ENCODE peak calls at places on chromosomes 13 and 19, in ten cellular contexts. N, L, C, U, O, S, J, D, V and Q are unnamed samples.
A peak's percentile ranks its signal among the peaks of the same experiment; 100 is the strongest.

GRCh38 chr19:2542341-2543069 is 66.6 kb downstream of the GADD45B start:
- DNase-seq in C (no peak), O (no peak), J (no peak), D (no peak), S (no peak), V (no peak), L (no peak), N (no peak), U (no peak), Q (no peak)

GRCh38 chr19:54448774-54449700 is at the start of gene LENG8:
- DNase-seq in N (peak; percentile 92), O (peak; percentile 97), J (peak; percentile 94), C (peak; percentile 98), U (peak; percentile 92), D (peak; percentile 96), V (peak; percentile 94), L (peak; percentile 80), S (peak; percentile 95), Q (peak; percentile 98)

GRCh38 chr13:21053231-21053630 is 8.2 kb downstream of the LATS2 start:
- DNase-seq in N (no peak), D (no peak), J (no peak), S (no peak), C (no peak), V (no peak), L (no peak), U (no peak), O (no peak), Q (no peak)

GRCh38 chr19:34155686-34156085 is 16.6 kb upstream of the LSM14A start:
- DNase-seq in C (no peak), D (no peak), N (no peak), O (no peak), L (no peak), U (no peak), J (no peak), S (no peak), V (no peak), Q (no peak)

GRCh38 chr13:108496364-108497215 is 132.8 kb upstream of the MYO16 start:
- DNase-seq in U (no peak), V (no peak), L (no peak), J (no peak), O (no peak), C (no peak), D (no peak), S (no peak), N (no peak), Q (no peak)

GRCh38 chr13:96958286-96958891 is 35.9 kb downstream of the OXGR1 start:
- DNase-seq in D (peak; percentile 24), O (no peak), V (no peak), S (no peak), U (no peak), N (no peak), C (peak; percentile 52), L (no peak), J (no peak), Q (peak; percentile 69)

GRCh38 chr19:7534531-7534980 is 961 bp upstream of the PNPLA6 start:
- DNase-seq in J (peak; percentile 25), N (peak; percentile 59), D (peak; percentile 32), U (no peak), V (peak; percentile 37), L (no peak), O (peak; percentile 51), S (no peak), C (peak; percentile 67), Q (no peak)

GRCh38 chr13:97758317-97758716 is 195.2 kb upstream of the IPO5 start:
- DNase-seq in N (no peak), V (no peak), S (no peak), L (no peak), C (no peak), U (no peak), D (no peak), O (no peak), J (no peak), Q (no peak)

GRCh38 chr19:51006406-51006805 is 5.0 kb upstream of the KLK8 start:
- DNase-seq in O (no peak), D (no peak), U (no peak), C (no peak), L (no peak), V (no peak), J (no peak), S (no peak), N (no peak), Q (no peak)

GRCh38 chr19:38650180-38650775 is 2.8 kb downstream of the ACTN4 start:
- DNase-seq in S (no peak), D (no peak), C (no peak), N (no peak), L (no peak), V (no peak), U (no peak), J (no peak), O (no peak), Q (no peak)

GRCh38 chr19:18280247-18281081 is 958 bp downstream of the JUND start:
- DNase-seq in N (no peak), S (peak; percentile 59), U (no peak), O (peak; percentile 71), J (peak; percentile 68), C (peak; percentile 28), L (no peak), V (peak; percentile 67), D (peak; percentile 85), Q (peak; percentile 80)

GRCh38 chr19:778910-779653 is 18.2 kb upstream of the PTBP1 start:
- DNase-seq in O (peak; percentile 84), V (no peak), J (no peak), C (no peak), L (no peak), N (no peak), D (no peak), S (no peak), U (peak; percentile 37), Q (no peak)

GRCh38 chr19:11881151-11881800 is 6.3 kb upstream of the ZNF69 start:
- DNase-seq in N (no peak), S (peak; percentile 52), O (peak; percentile 48), C (no peak), L (no peak), V (peak; percentile 44), J (peak; percentile 42), U (no peak), D (peak; percentile 61), Q (peak; percentile 4)

GRCh38 chr19:45547965-45548609 is 36.5 kb downstream of the OPA3 start:
- DNase-seq in D (no peak), U (no peak), V (no peak), O (peak; percentile 73), N (no peak), C (no peak), S (no peak), J (no peak), L (no peak), Q (no peak)

GRCh38 chr13:29883941-29884518 is 33.6 kb upstream of the UBL3 start:
- DNase-seq in S (no peak), C (no peak), V (no peak), N (no peak), O (no peak), J (no peak), L (no peak), D (no peak), U (no peak), Q (no peak)

GRCh38 chr19:42269518-42270345 is 680 bp downstream of the CIC start:
- DNase-seq in V (no peak), N (no peak), J (no peak), O (no peak), L (no peak), S (no peak), D (no peak), C (no peak), U (no peak), Q (no peak)

GRCh38 chr19:15508035-15508710 is at the start of gene CYP4F22:
- DNase-seq in V (no peak), J (peak; percentile 11), L (no peak), C (no peak), O (no peak), N (no peak), U (no peak), S (no peak), D (no peak), Q (no peak)

GRCh38 chr13:112233716-112234115 is 142.4 kb upstream of the SPACA7 start:
- DNase-seq in D (no peak), O (no peak), S (no peak), U (no peak), V (no peak), C (no peak), N (no peak), J (no peak), L (no peak), Q (no peak)

GRCh38 chr19:51417107-51417806 is at the start of gene SIGLEC10:
- DNase-seq in N (no peak), S (no peak), D (no peak), U (no peak), C (peak; percentile 36), J (no peak), O (peak; percentile 16), V (peak; percentile 40), L (no peak), Q (no peak)

GRCh38 chr13:113162783-113163685 is 4.6 kb downstream of the PROZ start:
- DNase-seq in U (no peak), S (no peak), O (no peak), N (no peak), L (no peak), D (no peak), V (no peak), C (no peak), J (no peak), Q (peak; percentile 24)

GRCh38 chr13:71659427-71659826 is 207.6 kb downstream of the DACH1 start:
- DNase-seq in V (no peak), C (no peak), L (no peak), N (no peak), O (no peak), U (no peak), S (no peak), J (no peak), D (no peak), Q (no peak)

GRCh38 chr19:58558066-58558622 is at the start of gene UBE2M:
- DNase-seq in S (peak; percentile 53), N (no peak), V (no peak), O (no peak), L (no peak), J (peak; percentile 51), D (no peak), C (no peak), U (no peak), Q (no peak)

GRCh38 chr19:50922316-50922853 is 11.2 kb upstream of the KLK4 start:
- DNase-seq in N (no peak), D (peak; percentile 83), S (peak; percentile 59), J (peak; percentile 58), L (no peak), V (peak; percentile 68), O (peak; percentile 38), C (peak; percentile 52), U (no peak), Q (peak; percentile 90)